ENCODE peak calls at places on chromosomes 6 and 20, in four cellular contexts. P is PC-9, I is astrocyte of the spinal cord, G is uterus. F is an unnamed sample.

GRCh38 chr20:50221501-50222323 is 31.1 kb downstream of the CEBPB start:
- DNase-seq in I (no peak), G (no peak), P (peak; percentile 93), F (no peak)

GRCh38 chr20:41654884-41655283 is 36.7 kb upstream of the CHD6 start:
- DNase-seq in P (no peak), G (no peak), I (peak; percentile 10), F (no peak)

GRCh38 chr6:25218346-25218745 is 60.8 kb upstream of the CARMIL1 start:
- DNase-seq in G (no peak), P (no peak), I (no peak), F (no peak)

GRCh38 chr20:2519115-2519815 is 10.6 kb upstream of the ZNF343 start:
- DNase-seq in P (no peak), I (peak; percentile 18), G (no peak), F (no peak)

GRCh38 chr6:125918681-125919566 is 37.6 kb upstream of the HINT3 start:
- DNase-seq in P (peak; percentile 99), G (peak; percentile 51), I (peak; percentile 82), F (peak; percentile 81)

GRCh38 chr20:2652724-2653510 is 485 bp downstream of the NOP56 start:
- DNase-seq in G (peak; percentile 39), I (peak; percentile 22), P (no peak), F (no peak)

GRCh38 chr6:12423852-12424251 is 133.7 kb downstream of the EDN1 start:
- DNase-seq in I (peak; percentile 28), P (no peak), G (no peak), F (no peak)

GRCh38 chr6:158322724-158323560 is 10.7 kb downstream of the TULP4 start:
- DNase-seq in I (peak; percentile 59), G (no peak), P (peak; percentile 81), F (peak; percentile 81)

GRCh38 chr20:2932497-2932896 is 59.2 kb downstream of the PTPRA start:
- DNase-seq in G (no peak), I (no peak), P (no peak), F (no peak)

GRCh38 chr6:51028271-51028670 is 209.6 kb downstream of the TFAP2B start:
- DNase-seq in P (peak; percentile 36), G (no peak), I (peak; percentile 46), F (no peak)

GRCh38 chr20:2476742-2477615 is 6.4 kb upstream of the SNRPB start:
- DNase-seq in G (no peak), I (no peak), P (no peak), F (no peak)

GRCh38 chr6:11971154-11971553 is 41.0 kb upstream of the HIVEP1 start:
- DNase-seq in I (peak; percentile 80), P (no peak), G (no peak), F (peak; percentile 43)

GRCh38 chr20:52084727-52085126 is 106.9 kb downstream of the ZFP64 start:
- DNase-seq in G (no peak), P (no peak), I (no peak), F (no peak)

GRCh38 chr20:53989977-53990376 is 80.4 kb downstream of the BCAS1 start:
- DNase-seq in P (no peak), I (no peak), G (no peak), F (no peak)

GRCh38 chr6:116465246-116465645 is 4.1 kb downstream of the CALHM6 start:
- DNase-seq in P (no peak), I (no peak), G (no peak), F (no peak)

GRCh38 chr20:33653218-33653899 is 8.8 kb upstream of the C20orf144 start:
- DNase-seq in P (no peak), I (peak; percentile 61), G (peak; percentile 69), F (no peak)

GRCh38 chr6:125790403-125791150 is at the start of gene NCOA7:
- DNase-seq in I (peak; percentile 70), P (peak; percentile 50), G (peak; percentile 78), F (no peak)

GRCh38 chr20:35329435-35330139 is 37.4 kb upstream of the FAM83C start:
- DNase-seq in G (no peak), P (no peak), I (no peak), F (no peak)
- TF ChIP-seq CTCF in G (no peak), P (peak; percentile 58), I (peak; percentile 59), F (peak; percentile 85)

GRCh38 chr6:128635219-128635618 is 114.8 kb upstream of the PTPRK start:
- DNase-seq in I (no peak), P (no peak), G (no peak), F (no peak)
- H3K4me3 ChIP-seq in I (no peak overlapping the region), P (no peak overlapping the region), G (no peak overlapping the region), F (no peak overlapping the region)

DNA sequence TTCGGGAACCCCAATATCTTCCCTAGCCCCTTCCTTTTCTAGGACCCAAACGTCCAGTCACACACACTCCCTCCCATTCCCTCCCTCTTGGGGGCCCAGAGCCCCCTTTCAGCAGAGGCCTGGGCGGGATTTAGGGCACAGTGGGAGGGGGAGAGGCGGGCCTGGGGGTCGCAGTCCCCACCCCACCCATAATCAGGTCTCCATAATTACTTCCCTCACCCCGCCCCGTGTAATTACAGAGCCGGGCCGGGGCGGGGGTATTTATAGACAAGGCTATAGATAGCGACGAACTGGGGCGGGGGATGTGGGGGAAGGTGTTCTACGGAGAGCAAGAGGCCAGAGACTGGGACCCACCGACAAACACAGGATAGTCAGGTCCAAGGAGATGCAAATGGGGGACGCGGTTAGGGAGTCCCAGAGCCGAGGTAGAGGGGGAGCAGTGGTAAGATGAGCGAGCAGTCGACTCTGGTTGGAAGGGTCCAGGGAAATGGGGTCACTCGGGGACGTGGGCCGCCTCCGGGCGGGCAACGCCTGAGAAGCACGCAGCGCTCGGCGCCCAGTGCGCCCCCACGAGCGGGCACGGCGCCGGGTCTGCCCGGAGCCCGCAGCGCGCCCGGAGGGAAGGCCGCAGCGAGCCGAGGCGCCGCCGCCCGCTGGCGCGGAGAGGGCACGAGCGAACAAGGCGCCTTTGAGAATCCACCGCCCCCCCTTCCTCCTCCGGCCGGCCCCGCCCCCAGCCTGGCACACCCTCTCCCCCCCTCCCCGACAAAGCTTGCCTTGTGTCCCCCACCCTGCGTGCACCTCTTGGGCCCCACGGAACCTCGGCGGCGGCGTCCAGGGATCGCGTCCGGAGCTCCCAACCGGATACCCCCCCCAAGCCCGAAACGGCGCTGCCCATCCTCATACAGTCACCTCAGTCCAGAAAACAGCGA is 670 bp upstream of the COL11A2 start:
- DNase-seq in G (no peak), P (no peak), I (no peak), F (no peak)
- TF ChIP-seq CTCF in G (no peak), P (no peak), I (no peak), F (no peak)

GRCh38 chr6:119152187-119152586 is 73.7 kb upstream of the FAM184A start:
- DNase-seq in I (no peak), P (no peak), G (no peak), F (no peak)

GRCh38 chr6:119147101-119148053 is 68.9 kb upstream of the FAM184A start:
- DNase-seq in I (peak; percentile 98), G (peak; percentile 52), P (peak; percentile 99), F (peak; percentile 96)

GRCh38 chr6:119145111-119145510 is 66.6 kb upstream of the FAM184A start:
- DNase-seq in G (no peak), I (no peak), P (peak; percentile 54), F (no peak)

GRCh38 chr6:119148102-119148824 is 69.8 kb upstream of the FAM184A start:
- DNase-seq in P (peak; percentile 64), G (no peak), I (peak; percentile 90), F (peak; percentile 77)

DNA sequence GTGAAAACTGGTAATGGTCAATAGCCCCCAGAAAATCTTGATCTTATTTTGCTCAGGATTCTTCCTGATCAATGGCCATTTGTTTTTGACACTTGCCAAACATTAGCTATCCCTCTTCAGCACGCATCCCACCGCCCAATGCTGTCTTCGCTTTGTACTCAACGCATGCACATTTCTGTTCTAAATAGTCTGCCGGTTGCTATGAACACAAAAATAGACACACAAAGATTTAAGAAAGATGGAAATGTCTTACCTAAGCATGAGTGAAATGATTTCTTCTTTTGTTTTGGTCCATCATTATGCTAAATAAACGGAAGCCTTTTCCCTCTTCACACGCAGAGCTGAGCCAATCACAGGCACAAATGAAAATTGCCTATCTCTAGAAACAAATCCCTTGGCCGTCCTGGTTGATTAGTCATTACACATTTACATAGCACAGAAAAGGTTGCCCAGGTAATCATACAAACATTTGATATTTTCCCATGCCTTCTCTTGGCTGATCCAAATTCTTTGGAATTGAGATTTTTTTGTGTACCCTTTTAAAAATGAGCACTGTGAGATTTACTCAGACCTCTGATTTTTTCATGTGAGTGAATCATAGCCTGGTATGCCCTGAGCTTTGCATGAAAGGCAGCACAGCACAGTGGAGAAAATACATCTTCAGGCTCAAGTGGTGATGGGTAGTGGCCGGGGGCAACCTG is 70.5 kb upstream of the FAM184A start:
- DNase-seq in I (peak; percentile 79), G (no peak), P (no peak), F (no peak)
- H3K4me3 ChIP-seq in I (peak overlapping the region; percentile 4), G (no peak overlapping the region), P (no peak overlapping the region), F (no peak overlapping the region)

F was measured in HFF-Myc.